ENCODE peak calls at places on chromosome 19, in eight cellular contexts. C is body of pancreas, V is A549, F is IMR-90, W is gastrocnemius medialis, X is esophagus squamous epithelium, L is Peyer's patch, D is tibial nerve. K is an unnamed sample.

GRCh38 chr19:7742575-7742974 is 4.8 kb downstream of the CD209 start:
- DNase-seq in F (no peak), D (no peak), L (no peak), C (no peak), V (no peak), X (no peak), W (no peak), K (no peak)

GRCh38 chr19:13537454-13537853 is 31.2 kb upstream of the CACNA1A start:
- DNase-seq in V (no peak), W (no peak), C (peak; percentile 7), X (no peak), L (no peak), F (no peak), D (no peak), K (no peak)

GRCh38 chr19:18399008-18399407 is 1.6 kb upstream of the LRRC25 start:
- DNase-seq in W (no peak), V (no peak), D (peak; percentile 48), C (peak; percentile 73), X (no peak), F (peak; percentile 87), L (no peak), K (no peak)

GRCh38 chr19:3058821-3059314 is 3.4 kb downstream of the TLE5 start:
- DNase-seq in C (no peak), W (no peak), F (no peak), X (no peak), D (no peak), L (no peak), V (no peak), K (no peak)

GRCh38 chr19:18807861-18808331 is 16.8 kb upstream of the COMP start:
- DNase-seq in F (no peak), C (no peak), V (no peak), L (no peak), X (no peak), D (peak; percentile 43), W (no peak), K (no peak)

GRCh38 chr19:12833747-12834417 is 497 bp downstream of the RTBDN start:
- DNase-seq in C (peak; percentile 45), X (no peak), F (no peak), D (no peak), V (no peak), L (no peak), W (no peak), K (no peak)

GRCh38 chr19:28905996-28906395 is 307.0 kb downstream of the UQCRFS1 start:
- DNase-seq in V (no peak), D (no peak), W (no peak), L (no peak), X (no peak), C (no peak), F (peak; percentile 88), K (no peak)

GRCh38 chr19:11453468-11454341 is 18.3 kb downstream of the PRKCSH start:
- DNase-seq in L (no peak), F (no peak), W (no peak), V (no peak), D (no peak), X (no peak), C (no peak), K (no peak)

GRCh38 chr19:41597600-41598041 is 21.7 kb downstream of the CEACAM21 start:
- DNase-seq in D (peak; percentile 81), C (peak; percentile 75), X (peak; percentile 36), V (peak; percentile 99), W (peak; percentile 31), L (peak; percentile 84), F (peak; percentile 55), K (peak; percentile 49)

DNA sequence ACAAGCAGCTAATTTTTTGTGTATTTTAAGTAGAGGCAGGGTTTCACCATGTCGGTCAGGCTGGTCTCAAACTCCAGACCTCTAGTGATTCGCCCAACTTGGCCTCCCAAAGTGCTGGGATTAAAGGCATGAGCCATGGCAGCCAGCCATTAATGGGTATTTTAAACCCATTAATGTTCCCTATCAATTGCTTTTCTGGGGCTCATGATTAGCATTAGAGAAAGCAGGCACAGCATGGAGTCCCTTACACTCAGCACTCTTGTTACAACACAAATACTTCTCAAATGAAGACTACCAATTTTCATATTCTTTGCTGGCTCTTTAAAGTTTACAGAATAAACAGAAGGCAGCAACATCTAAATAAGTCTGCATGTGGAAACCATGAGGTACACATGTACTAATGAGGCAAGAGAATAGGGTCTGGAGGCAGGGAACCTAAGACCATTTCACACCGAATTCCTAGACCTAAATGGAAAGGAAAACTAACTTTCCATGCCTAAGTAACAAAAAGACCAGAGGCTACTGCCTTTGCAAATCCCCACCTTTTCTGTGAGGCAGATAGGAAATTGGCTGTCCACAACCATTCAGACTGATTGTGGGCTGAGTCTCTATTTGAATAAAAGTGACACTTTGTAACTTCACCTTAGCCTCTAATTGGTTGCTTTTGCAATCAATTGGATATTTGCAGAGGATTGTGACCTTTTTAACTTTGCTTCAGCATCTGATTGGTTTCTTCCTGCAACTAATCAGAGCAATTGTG is 21.2 kb downstream of the ZNF675 start:
- DNase-seq in V (no peak), F (no peak), W (no peak), L (no peak), D (no peak), X (no peak), C (no peak), K (no peak)
- H3K4me3 ChIP-seq in V (no peak overlapping the region), F (no peak overlapping the region), W (no peak overlapping the region), L (no peak overlapping the region), D (no peak overlapping the region), X (no peak overlapping the region), C (no peak overlapping the region), K (no peak overlapping the region)

GRCh38 chr19:56153507-56153906 is 12.4 kb downstream of the ZNF444 start:
- DNase-seq in W (no peak), V (no peak), D (no peak), X (no peak), L (no peak), C (peak; percentile 64), F (no peak), K (no peak)

GRCh38 chr19:56156768-56157167 is 15.7 kb downstream of the ZNF444 start:
- DNase-seq in X (no peak), L (no peak), V (no peak), F (no peak), W (no peak), C (no peak), D (no peak), K (no peak)

GRCh38 chr19:56158170-56158757 is 17.2 kb downstream of the ZNF444 start:
- DNase-seq in X (no peak), D (no peak), W (no peak), C (no peak), V (no peak), F (no peak), L (no peak), K (no peak)

GRCh38 chr19:56152644-56153043 is 11.6 kb downstream of the ZNF444 start:
- DNase-seq in F (no peak), V (no peak), X (no peak), L (no peak), C (no peak), D (no peak), W (no peak), K (no peak)

DNA sequence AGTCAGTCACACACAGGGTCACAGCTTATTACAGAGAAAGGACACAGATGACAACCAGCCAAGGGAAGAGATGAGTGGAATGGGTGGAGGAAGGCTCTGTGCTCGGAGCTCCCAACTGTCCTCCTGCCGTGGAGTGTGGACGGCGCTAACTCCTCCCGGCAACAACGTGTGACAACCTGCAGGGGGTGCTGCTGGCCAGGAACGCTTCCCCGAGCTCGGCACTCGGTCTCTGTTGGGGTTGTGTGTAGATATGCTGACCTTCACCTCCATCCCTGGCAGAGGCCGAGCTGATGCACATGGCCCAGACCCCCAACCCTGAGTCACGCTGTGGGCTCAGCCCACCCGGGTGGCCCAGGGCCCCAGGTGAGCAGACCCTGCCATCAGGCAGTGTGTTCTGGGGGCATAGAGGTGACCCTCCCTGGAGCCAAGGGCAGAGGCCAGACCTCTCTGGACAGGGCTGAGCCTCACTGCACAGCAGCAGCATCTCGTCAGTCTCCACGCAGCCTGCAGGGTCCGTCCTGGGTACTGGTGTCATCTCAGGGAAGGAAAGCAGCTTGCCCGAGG is 14.1 kb downstream of the ZNF444 start:
- DNase-seq in F (no peak), D (no peak), X (no peak), V (peak; percentile 36), C (peak; percentile 51), L (no peak), W (no peak), K (no peak)
- TF ChIP-seq CTCF in F (peak; percentile 31), D (no peak), X (no peak), V (peak; percentile 23), C (peak; percentile 32), L (peak; percentile 41), W (no peak), K (no peak)

DNA sequence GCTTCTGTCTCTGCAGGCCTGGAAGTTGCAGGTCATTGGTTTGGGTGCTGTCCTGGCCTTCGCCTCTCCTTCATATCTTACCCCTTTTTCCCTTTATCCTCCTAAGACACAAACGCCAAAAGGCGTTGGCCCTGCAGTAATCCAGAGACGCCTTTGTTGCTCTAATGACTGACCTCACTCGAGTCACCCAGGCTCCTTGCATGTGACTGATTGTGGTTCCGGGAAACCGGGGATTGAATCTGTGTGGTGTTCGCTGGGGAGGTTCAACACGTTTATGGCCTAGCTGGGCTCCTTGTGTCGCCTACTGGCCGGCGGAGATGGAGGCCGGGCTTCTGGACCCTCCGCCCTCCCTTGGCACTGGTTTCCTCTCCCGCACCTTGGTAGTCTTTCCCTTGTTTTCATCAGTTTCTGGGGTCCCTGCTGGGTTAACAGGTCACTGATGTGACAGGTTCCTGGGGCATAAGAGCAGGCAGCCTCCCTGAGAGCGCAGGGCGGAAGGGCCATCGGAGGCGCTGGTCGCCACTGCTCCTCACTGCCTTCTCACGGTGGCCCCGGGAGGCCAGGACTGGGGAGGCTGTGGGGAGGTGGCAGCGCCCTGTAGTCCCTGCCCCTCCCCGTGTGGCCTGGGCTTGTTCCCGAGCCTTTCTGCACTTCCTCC is 18.3 kb upstream of the NDUFS7 start:
- DNase-seq in V (no peak), F (no peak), W (no peak), L (no peak), C (no peak), D (no peak), X (no peak), K (no peak)
- TF ChIP-seq POLR2A in V (no peak), F (no peak), W (no peak), L (no peak), C (no peak), D (no peak), X (no peak), K (no peak)

GRCh38 chr19:10339380-10339960 is at the start of gene ICAM3:
- DNase-seq in D (no peak), C (no peak), F (no peak), X (no peak), V (no peak), L (peak; percentile 73), W (no peak), K (no peak)
- H3K4me3 ChIP-seq in D (no peak within 1 kb of the TSS), C (no peak within 1 kb of the TSS), F (no peak within 1 kb of the TSS), X (peak within 1 kb of the TSS; percentile 2), V (no peak within 1 kb of the TSS), L (peak within 1 kb of the TSS; percentile 53), W (no peak within 1 kb of the TSS), K (peak within 1 kb of the TSS; percentile 11)

GRCh38 chr19:23070353-23070781 is 46.5 kb upstream of the ZNF730 start:
- DNase-seq in W (no peak), C (peak; percentile 38), X (no peak), F (peak; percentile 15), L (no peak), D (no peak), V (no peak), K (no peak)
- TF ChIP-seq CTCF in W (peak; percentile 41), C (no peak), X (no peak), F (peak; percentile 35), L (no peak), D (no peak), V (no peak), K (no peak)